ENCODE peak calls at places on chromosomes 4 and X, in six cellular contexts. One of them, this sample, is unnamed.
A peak's percentile ranks its signal among the peaks of the same experiment; 100 is the strongest.

GRCh38 chr4:94126669-94127068 is 81.0 kb upstream of the SMARCAD1 start:
- DNase-seq in astrocyte: no peak
- DNase-seq in SHP77: no peak
- DNase-seq in glutamatergic neuron: no peak
- DNase-seq in stimulated activated CD8-positive, alpha-beta memory T cell treated with anti-CD3 and anti-CD28 coated beads, Interleukin-7, amount 100 ng/mL, for 4 hours: no peak
- DNase-seq in RPMI7951: no peak
- DNase-seq in this sample: peak; percentile 7

GRCh38 chr4:110799171-110799570 is 176.3 kb upstream of the PITX2 start:
- DNase-seq in astrocyte: no peak
- DNase-seq in SHP77: no peak
- DNase-seq in glutamatergic neuron: no peak
- DNase-seq in stimulated activated CD8-positive, alpha-beta memory T cell treated with anti-CD3 and anti-CD28 coated beads, Interleukin-7, amount 100 ng/mL, for 4 hours: no peak
- DNase-seq in RPMI7951: no peak
- DNase-seq in this sample: no peak

GRCh38 chrX:54807524-54808108 is at the start of gene MAGED2:
- DNase-seq in astrocyte: no peak
- DNase-seq in SHP77: peak; percentile 31
- DNase-seq in glutamatergic neuron: peak; percentile 58
- DNase-seq in stimulated activated CD8-positive, alpha-beta memory T cell treated with anti-CD3 and anti-CD28 coated beads, Interleukin-7, amount 100 ng/mL, for 4 hours: peak; percentile 8
- DNase-seq in RPMI7951: peak; percentile 54
- DNase-seq in this sample: no peak

GRCh38 chr4:55887594-55887993 is 34.1 kb downstream of the EXOC1 start:
- DNase-seq in astrocyte: no peak
- DNase-seq in SHP77: no peak
- DNase-seq in glutamatergic neuron: no peak
- DNase-seq in stimulated activated CD8-positive, alpha-beta memory T cell treated with anti-CD3 and anti-CD28 coated beads, Interleukin-7, amount 100 ng/mL, for 4 hours: no peak
- DNase-seq in RPMI7951: no peak
- DNase-seq in this sample: peak; percentile 6

GRCh38 chr4:12924728-12925320 is 559.3 kb downstream of the RAB28 start:
- DNase-seq in astrocyte: no peak
- DNase-seq in SHP77: no peak
- DNase-seq in glutamatergic neuron: no peak
- DNase-seq in stimulated activated CD8-positive, alpha-beta memory T cell treated with anti-CD3 and anti-CD28 coated beads, Interleukin-7, amount 100 ng/mL, for 4 hours: no peak
- DNase-seq in RPMI7951: no peak
- DNase-seq in this sample: no peak

GRCh38 chrX:16712825-16713155 is 321 bp upstream of the CTPS2 start:
- DNase-seq in astrocyte: peak; percentile 31
- DNase-seq in SHP77: no peak
- DNase-seq in glutamatergic neuron: no peak
- DNase-seq in stimulated activated CD8-positive, alpha-beta memory T cell treated with anti-CD3 and anti-CD28 coated beads, Interleukin-7, amount 100 ng/mL, for 4 hours: no peak
- DNase-seq in RPMI7951: no peak
- DNase-seq in this sample: no peak

GRCh38 chr4:159101983-159102622 is 776 bp upstream of the RAPGEF2 start:
- DNase-seq in astrocyte: no peak
- DNase-seq in SHP77: no peak
- DNase-seq in glutamatergic neuron: no peak
- DNase-seq in stimulated activated CD8-positive, alpha-beta memory T cell treated with anti-CD3 and anti-CD28 coated beads, Interleukin-7, amount 100 ng/mL, for 4 hours: no peak
- DNase-seq in RPMI7951: no peak
- DNase-seq in this sample: no peak

GRCh38 chr4:146095867-146096266 is 79.7 kb upstream of the LSM6 start:
- DNase-seq in astrocyte: no peak
- DNase-seq in SHP77: no peak
- DNase-seq in glutamatergic neuron: no peak
- DNase-seq in stimulated activated CD8-positive, alpha-beta memory T cell treated with anti-CD3 and anti-CD28 coated beads, Interleukin-7, amount 100 ng/mL, for 4 hours: no peak
- DNase-seq in RPMI7951: no peak
- DNase-seq in this sample: no peak

This sample was measured in A549.